ENCODE peak calls at places on chromosomes 12 and 14, in seven cellular contexts. P is CD4-positive, alpha-beta memory T cell; U is endodermal cell; L is tibial artery; N is pancreas; Y is body of pancreas; K is OCI-LY7. W is an unnamed sample.

GRCh38 chr14:34873591-34874385 is 1.4 kb downstream of the BAZ1A start:
- DNase-seq in K (peak), P (peak), L (peak), N (peak), Y (peak), U (peak), W (peak)

GRCh38 chr12:59113831-59114273 is 193.5 kb upstream of the LRIG3 start:
- DNase-seq in N (peak), K (peak), P (peak), U (peak), Y (peak), L (peak), W (peak)

GRCh38 chr14:24986206-24986893 is 63.6 kb downstream of the STXBP6 start:
- DNase-seq in L (no peak), P (no peak), N (no peak), U (no peak), Y (no peak), K (no peak), W (no peak)

GRCh38 chr12:124745891-124746570 is 117.6 kb downstream of the SCARB1 start:
- DNase-seq in N (peak), L (peak), K (no peak), U (peak), Y (peak), P (no peak), W (peak)

GRCh38 chr12:130364578-130364977 is 26.9 kb downstream of the PIWIL1 start:
- DNase-seq in L (no peak), N (no peak), U (no peak), Y (no peak), K (no peak), P (no peak), W (no peak)

GRCh38 chr14:93430889-93431670 is at the start of gene UNC79:
- DNase-seq in P (no peak), K (no peak), L (no peak), U (peak), Y (peak), N (peak), W (peak)

GRCh38 chr14:103535081-103535890 is 6.3 kb downstream of the TRMT61A start:
- DNase-seq in P (no peak), U (no peak), L (no peak), K (no peak), N (no peak), Y (no peak), W (no peak)

GRCh38 chr14:65077318-65077717 is 25.0 kb downstream of the MAX start:
- DNase-seq in P (no peak), K (no peak), L (no peak), Y (no peak), N (no peak), U (no peak), W (no peak)

GRCh38 chr12:91210577-91210976 is 28.0 kb upstream of the DCN start:
- DNase-seq in K (no peak), L (no peak), U (peak), Y (no peak), N (no peak), P (no peak), W (no peak)

GRCh38 chr14:24395609-24396580 is 2.9 kb upstream of the NYNRIN start:
- DNase-seq in K (peak), Y (no peak), P (no peak), L (no peak), U (no peak), N (no peak), W (no peak)

GRCh38 chr12:68240975-68241374 is 12.4 kb downstream of the IL22 start:
- DNase-seq in U (no peak), Y (no peak), P (peak), K (peak), N (no peak), L (no peak), W (no peak)

GRCh38 chr12:57131896-57132744 is 3.8 kb downstream of the LRP1 start:
- DNase-seq in P (no peak), N (no peak), L (no peak), U (peak), K (no peak), Y (no peak), W (no peak)

GRCh38 chr12:79407671-79408622 is 282.8 kb downstream of the PAWR start:
- DNase-seq in U (peak), K (peak), N (peak), P (no peak), L (peak), Y (peak), W (no peak)

DNA sequence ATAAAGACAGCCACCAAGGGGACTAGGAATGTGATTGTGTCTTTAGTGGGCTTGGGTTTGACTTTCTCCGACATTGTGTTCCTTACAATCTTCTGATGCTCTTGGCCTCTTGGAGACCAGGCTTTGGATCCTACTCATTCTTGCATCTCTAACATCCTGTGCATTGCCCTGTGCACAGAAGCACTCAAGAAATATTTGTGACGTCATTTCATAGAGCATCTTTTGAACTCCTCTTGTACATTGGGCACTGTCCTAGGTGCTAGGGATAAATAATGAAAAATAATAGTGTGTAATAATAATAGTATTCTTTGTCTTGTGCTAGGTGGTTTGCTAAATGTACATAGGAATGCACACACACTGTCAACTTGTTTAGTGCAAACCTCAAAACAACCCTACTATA is 108.8 kb upstream of the LHX5 start:
- DNase-seq in N (no peak), Y (no peak), P (no peak), L (no peak), U (no peak), K (no peak), W (no peak)
- H3K27ac ChIP-seq in N (no peak), Y (no peak), P (no peak), L (no peak), U (no peak), K (no peak), W (no peak)

DNA sequence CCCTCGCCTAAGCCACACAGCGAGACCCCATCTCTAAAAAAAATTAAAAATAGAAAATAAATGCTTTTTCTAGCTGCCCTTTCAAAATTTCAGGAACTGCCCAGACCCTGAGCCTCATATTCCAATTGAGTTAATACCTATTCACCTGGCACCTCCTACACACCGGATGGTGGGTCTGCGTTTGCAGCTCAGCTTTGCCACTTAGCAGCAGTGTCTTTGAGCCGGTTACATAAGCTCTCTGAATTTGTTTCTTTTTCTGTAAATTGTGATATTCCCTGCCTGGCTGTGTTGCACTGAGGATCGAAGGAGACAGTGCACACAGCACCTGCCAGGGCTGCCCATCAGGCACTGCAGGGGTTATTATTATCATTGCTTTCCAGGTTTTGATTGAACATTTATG is 125.6 kb downstream of the EML1 start:
- DNase-seq in L (no peak), P (no peak), U (no peak), Y (no peak), K (no peak), N (no peak), W (peak)
- H3K27ac ChIP-seq in L (no peak), P (no peak), U (no peak), Y (no peak), K (no peak), N (no peak), W (peak)

GRCh38 chr12:64631197-64631596 is 20.9 kb downstream of the RASSF3 start:
- DNase-seq in U (no peak), Y (no peak), L (no peak), P (no peak), K (no peak), N (no peak), W (no peak)
- H3K27ac ChIP-seq in U (no peak), Y (no peak), L (peak), P (no peak), K (no peak), N (no peak), W (no peak)

DNA sequence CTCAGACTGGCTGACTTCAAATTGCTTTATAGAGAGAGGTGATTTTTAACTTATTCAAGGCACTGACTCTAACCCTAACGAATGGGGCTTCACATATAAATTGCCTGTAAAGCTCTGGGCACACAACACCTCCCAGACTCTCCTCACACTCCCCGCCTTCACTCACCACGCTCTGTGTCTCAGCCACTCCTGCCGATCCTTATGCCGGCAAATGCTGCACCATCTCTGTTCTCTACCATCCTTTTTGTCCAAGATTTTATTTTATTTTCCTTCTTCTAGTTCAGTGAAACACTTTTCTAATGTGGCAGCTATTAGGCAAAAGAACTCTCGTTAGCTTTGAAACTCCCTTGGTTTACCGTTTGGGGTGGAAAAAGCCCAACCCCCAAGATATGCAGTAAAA is 446.1 kb upstream of the TMEM132C start:
- DNase-seq in N (no peak), U (no peak), K (no peak), L (no peak), P (no peak), Y (no peak), W (no peak)
- H3K27ac ChIP-seq in N (no peak), U (no peak), K (no peak), L (no peak), P (no peak), Y (no peak), W (no peak)

GRCh38 chr12:4117386-4118016 is 156.1 kb upstream of the CCND2 start:
- DNase-seq in K (no peak), Y (no peak), P (no peak), N (no peak), L (no peak), U (no peak), W (no peak)
- H3K27ac ChIP-seq in K (no peak), Y (no peak), P (no peak), N (no peak), L (no peak), U (no peak), W (no peak)

DNA sequence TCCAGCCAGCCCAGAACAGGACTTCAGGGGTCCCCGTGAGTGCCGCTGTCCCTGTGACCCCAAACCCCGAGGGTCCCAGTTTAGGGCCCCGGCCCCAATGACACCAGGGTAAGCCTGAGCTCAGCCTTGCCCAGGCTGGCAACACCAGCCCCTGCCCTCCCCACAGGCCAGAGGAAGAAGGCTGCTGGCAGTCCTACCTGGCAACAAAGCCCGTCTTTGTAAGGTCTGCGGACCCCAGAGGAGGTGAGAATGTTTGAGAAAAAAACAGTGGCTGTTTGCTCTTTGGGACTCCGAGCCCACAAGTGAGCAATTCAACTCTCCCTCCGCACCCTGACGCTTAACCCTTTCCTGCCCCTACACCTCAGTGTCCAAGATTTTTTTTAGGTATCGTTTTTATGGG is 1.7 kb downstream of the CDK2AP1 start:
- DNase-seq in U (no peak), K (peak), L (no peak), P (no peak), N (no peak), Y (no peak), W (no peak)
- H3K27ac ChIP-seq in U (peak), K (peak), L (peak), P (peak), N (peak), Y (peak), W (peak)

DNA sequence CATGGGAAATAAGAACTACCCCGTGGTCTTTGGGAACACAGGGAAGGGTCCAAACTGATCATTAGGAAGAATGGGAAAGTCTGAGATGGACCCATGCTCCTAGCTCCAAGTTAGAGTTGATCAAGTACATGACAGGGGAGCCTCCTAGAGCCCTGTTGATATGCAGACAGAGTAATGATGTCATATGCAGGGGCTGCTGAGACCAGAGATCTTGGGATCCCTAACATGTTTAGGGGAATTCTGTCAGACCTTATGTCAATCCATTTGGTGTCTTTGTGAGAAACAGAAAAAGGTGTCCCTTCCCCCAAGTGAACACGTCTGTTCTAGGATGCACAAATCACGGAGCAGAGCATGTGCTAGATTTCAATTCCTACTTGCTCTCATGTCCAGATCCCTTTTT is 6.6 kb downstream of the SLC25A21 start:
- DNase-seq in P (no peak), L (no peak), U (no peak), K (no peak), Y (no peak), N (no peak), W (no peak)
- H3K27ac ChIP-seq in P (no peak), L (no peak), U (no peak), K (no peak), Y (no peak), N (no peak), W (no peak)

GRCh38 chr14:20415723-20416622 is 2.7 kb upstream of the TEP1 start:
- DNase-seq in P (peak), U (peak), Y (no peak), N (no peak), L (no peak), K (peak), W (no peak)
- H3K27ac ChIP-seq in P (no peak), U (no peak), Y (no peak), N (no peak), L (no peak), K (no peak), W (no peak)

W was measured in caudate nucleus.